ENCODE peak calls at places on chromosomes 4 and X, in four cellular contexts. H is PC-9, L is PC-3, N is GM23338. S is an unnamed sample.
A peak's percentile ranks its signal among the peaks of the same experiment; 100 is the strongest.

GRCh38 chr4:15956179-15956850 is 6.7 kb downstream of the FGFBP2 start:
- DNase-seq in L (peak; percentile 86), H (peak; percentile 66), N (peak; percentile 95), S (peak; percentile 84)

GRCh38 chr4:94430416-94430815 is 21.3 kb upstream of the PDLIM5 start:
- DNase-seq in L (no peak), N (no peak), H (no peak), S (no peak)

GRCh38 chrX:147738260-147738659 is 173.5 kb upstream of the FMR1 start:
- DNase-seq in H (no peak), N (no peak), L (no peak), S (no peak)

GRCh38 chr4:55181606-55182005 is 56.2 kb upstream of the KDR start:
- DNase-seq in H (no peak), L (peak; percentile 35), N (no peak), S (no peak)

GRCh38 chr4:106358899-106359298 is 9.7 kb downstream of the GIMD1 start:
- DNase-seq in H (no peak), L (peak; percentile 13), N (no peak), S (no peak)

GRCh38 chr4:13642163-13642562 is 14.6 kb upstream of the BOD1L1 start:
- DNase-seq in L (peak; percentile 35), H (no peak), N (no peak), S (no peak)

GRCh38 chr4:153345011-153345981 is 808 bp downstream of the MND1 start:
- DNase-seq in L (peak; percentile 50), H (peak; percentile 67), N (peak; percentile 84), S (peak; percentile 40)

GRCh38 chrX:130716822-130717405 is 186.1 kb downstream of the ENOX2 start:
- DNase-seq in N (no peak), L (peak; percentile 25), H (no peak), S (peak; percentile 19)

GRCh38 chr4:5755679-5756078 is 44.7 kb downstream of the EVC start:
- DNase-seq in H (no peak), L (no peak), N (no peak), S (no peak)

DNA sequence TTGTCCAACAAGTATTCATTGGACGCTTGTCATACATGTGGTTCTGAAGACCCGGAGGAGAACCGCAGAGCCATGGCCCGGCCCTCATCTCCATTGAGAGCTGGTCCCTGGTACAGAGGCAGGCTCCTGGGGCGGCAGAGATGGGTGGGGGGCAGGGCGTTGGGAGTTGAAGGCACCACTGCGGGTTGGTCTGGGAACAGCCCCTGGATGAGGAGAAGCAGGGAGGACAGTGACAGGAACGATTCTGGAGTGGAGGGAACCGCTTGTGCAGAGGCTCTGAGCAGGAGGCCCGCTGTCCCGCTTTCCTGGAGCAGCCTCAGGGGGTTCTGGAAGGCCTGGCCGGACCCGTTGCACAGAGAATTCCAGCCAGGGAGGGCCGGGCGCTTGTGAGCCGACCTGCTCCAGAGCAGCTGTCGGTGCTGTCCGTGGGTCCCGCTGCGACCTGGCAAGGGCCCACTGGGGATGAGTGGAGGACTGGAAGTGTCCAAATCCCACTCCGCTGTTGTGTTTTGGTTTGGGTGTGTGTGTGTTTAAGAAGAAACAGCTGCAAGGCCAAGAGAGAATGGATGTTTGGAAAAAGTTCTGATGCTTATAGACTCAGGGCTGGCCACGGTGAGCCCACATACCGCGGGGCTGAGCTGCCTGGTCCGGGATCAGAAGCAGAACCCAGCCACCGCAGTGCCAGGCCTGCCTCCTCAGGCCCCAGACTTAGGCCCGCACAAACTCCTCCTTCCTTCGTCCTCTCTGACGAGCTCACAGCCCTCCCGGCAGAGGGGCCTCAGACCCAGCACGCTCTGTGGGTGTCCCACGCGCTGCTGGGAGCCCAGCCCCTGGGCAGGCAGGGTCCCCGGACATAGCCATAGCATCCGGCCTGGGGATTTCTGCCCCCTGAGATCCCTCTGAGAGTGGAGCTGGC is 73.8 kb downstream of the HTRA3 start:
- DNase-seq in H (no peak), L (no peak), N (no peak), S (no peak)
- H3K9me2 ChIP-seq in H (no peaks in the 10 kb centered on the region), L (no peaks in the 10 kb centered on the region), N (no peaks in the 10 kb centered on the region), S (no peaks in the 10 kb centered on the region)

GRCh38 chrX:13711141-13711540 is 22.2 kb downstream of the RAB9A start:
- DNase-seq in N (no peak), H (no peak), L (no peak), S (no peak)
- H3K79me2 ChIP-seq in N (peaks cover 11% of the 10 kb centered on the region), H (peaks cover 4% of the 10 kb centered on the region), L (no peaks in the 10 kb centered on the region), S (peaks cover 16% of the 10 kb centered on the region)

DNA sequence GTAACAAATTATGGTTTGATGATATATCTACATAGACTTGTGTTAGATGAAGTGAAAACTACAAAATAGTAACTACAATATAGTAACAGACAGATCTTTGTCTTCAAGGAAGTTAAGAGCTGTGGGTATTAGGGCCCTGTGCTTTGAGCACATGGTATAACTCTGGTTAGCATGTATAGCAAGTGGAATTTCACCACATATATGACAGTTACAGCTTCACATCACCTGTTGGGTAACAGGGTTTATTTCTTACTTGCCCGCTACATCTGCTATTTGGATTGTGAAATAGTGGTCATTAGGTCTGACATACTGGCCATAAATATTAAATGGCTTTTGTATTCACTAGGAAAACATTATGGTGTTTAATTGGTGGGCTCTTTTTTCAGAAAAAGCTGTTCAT is 20.2 kb downstream of the OFD1 start:
- DNase-seq in N (no peak), H (no peak), L (no peak), S (no peak)
- H3K9me2 ChIP-seq in N (no peaks in the 10 kb centered on the region), H (no peaks in the 10 kb centered on the region), L (no peaks in the 10 kb centered on the region), S (no peaks in the 10 kb centered on the region)

DNA sequence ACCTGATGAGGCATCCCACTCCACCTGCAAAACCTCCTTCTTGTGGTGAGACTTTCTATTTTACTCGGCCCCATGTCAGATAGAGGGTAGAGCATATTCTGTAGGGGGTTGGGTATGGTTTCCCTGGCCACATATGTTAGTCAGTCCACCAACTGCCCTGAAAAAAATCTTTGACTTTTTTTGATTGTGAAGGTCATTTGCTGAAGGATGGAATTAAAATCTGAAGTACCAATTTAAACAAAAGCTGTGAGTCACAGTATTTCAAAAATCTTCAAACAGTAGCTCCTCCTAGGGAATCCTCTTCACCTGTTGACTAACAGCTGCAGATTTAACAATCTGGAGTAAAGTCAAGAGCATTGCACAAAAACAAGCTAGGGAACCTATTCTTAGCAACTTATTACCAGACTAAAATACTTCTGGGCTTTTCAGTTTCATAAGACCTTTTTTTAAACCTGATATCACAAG is 8.0 kb upstream of the CCDC110 start:
- DNase-seq in N (no peak), H (no peak), L (no peak), S (no peak)
- H3K79me2 ChIP-seq in N (no peaks in the 10 kb centered on the region), H (no peaks in the 10 kb centered on the region), L (no peaks in the 10 kb centered on the region), S (no peaks in the 10 kb centered on the region)

GRCh38 chrX:69234624-69235023 is 69.4 kb upstream of the PJA1 start:
- DNase-seq in L (no peak), N (no peak), H (no peak), S (no peak)

GRCh38 chrX:69229436-69229835 is 64.2 kb upstream of the PJA1 start:
- DNase-seq in H (no peak), L (peak; percentile 48), N (no peak), S (no peak)

GRCh38 chrX:69236641-69237040 is 71.4 kb upstream of the PJA1 start:
- DNase-seq in H (no peak), L (no peak), N (no peak), S (no peak)

GRCh38 chrX:69231903-69232302 is 66.7 kb upstream of the PJA1 start:
- DNase-seq in L (peak; percentile 32), N (no peak), H (no peak), S (no peak)

DNA sequence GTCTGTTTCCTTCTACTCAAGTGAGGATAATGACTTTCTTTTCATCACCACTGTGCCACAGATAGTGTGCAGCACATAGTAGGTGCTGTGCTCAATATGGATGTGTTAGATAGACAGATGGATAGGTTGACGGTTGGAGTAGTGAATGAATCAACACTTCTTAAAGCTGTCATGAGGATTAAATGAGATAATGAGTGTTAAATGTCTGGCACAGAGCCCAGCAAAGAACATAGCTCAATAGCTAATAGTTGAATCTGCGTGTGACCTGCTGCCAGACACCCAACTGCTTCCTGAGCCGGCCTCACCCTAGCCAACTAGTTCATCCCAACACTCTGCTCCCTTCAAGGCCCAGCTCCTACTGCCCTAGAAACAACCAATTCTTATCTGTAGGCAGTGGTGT is 67.7 kb upstream of the PJA1 start:
- DNase-seq in L (no peak), H (no peak), N (no peak), S (no peak)
- H3K9me2 ChIP-seq in L (no peaks in the 10 kb centered on the region), H (no peaks in the 10 kb centered on the region), N (no peaks in the 10 kb centered on the region), S (no peaks in the 10 kb centered on the region)

DNA sequence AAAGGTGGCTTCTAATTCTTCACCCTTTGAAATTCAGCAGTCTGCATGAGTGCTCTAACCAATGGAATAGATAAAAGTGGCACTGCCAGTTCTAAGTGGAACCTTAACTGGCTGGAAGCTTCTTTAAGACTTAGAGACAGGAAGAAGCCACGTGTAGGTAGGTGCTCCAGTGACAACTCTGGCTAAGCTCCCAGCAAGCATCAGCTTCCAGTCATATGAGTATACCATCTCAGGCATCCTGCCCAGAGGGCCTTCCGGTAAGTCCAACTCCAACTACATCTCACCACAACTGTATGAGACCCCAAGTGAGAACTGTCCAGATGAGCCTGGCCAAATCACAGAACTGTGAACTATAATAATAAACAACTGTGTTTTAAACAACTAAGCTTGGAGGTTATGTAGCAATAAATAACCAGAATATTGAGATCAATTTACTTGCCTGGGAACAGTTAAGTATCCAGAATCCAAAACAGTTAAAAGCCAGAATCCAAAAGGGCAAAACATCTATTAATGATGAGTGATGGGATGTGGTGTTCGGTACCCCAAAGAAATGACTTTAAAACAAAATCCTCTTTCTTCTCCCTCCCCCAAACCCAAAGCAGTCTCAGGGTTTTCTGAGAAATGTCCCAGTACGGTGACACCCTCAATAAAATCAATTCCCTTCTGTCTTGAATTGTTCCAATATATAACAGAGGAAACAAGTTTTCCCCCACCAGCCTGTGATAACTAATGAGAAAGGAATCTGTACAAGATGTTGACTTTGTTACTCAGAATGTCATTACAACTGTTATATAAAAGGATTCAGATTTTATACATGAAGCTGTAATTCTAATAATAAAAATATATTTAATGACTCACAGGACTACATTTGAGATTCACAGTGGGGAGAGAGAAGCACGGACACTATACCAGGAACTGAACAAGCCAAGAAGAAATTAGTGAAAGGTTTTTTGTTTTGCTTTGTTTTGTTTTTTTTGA is 4.2 kb downstream of the TSPAN5 start:
- DNase-seq in H (peak; percentile 90), L (peak; percentile 89), N (no peak), S (no peak)
- H3K79me2 ChIP-seq in H (peaks cover 80% of the 10 kb centered on the region), L (peaks cover 87% of the 10 kb centered on the region), N (peaks cover 82% of the 10 kb centered on the region), S (peaks cover 82% of the 10 kb centered on the region)

GRCh38 chr4:162458051-162458450 is 294.3 kb upstream of the FSTL5 start:
- DNase-seq in N (no peak), H (no peak), L (no peak), S (no peak)
- H3K9me2 ChIP-seq in N (no peaks in the 10 kb centered on the region), H (no peaks in the 10 kb centered on the region), L (no peaks in the 10 kb centered on the region), S (no peaks in the 10 kb centered on the region)

DNA sequence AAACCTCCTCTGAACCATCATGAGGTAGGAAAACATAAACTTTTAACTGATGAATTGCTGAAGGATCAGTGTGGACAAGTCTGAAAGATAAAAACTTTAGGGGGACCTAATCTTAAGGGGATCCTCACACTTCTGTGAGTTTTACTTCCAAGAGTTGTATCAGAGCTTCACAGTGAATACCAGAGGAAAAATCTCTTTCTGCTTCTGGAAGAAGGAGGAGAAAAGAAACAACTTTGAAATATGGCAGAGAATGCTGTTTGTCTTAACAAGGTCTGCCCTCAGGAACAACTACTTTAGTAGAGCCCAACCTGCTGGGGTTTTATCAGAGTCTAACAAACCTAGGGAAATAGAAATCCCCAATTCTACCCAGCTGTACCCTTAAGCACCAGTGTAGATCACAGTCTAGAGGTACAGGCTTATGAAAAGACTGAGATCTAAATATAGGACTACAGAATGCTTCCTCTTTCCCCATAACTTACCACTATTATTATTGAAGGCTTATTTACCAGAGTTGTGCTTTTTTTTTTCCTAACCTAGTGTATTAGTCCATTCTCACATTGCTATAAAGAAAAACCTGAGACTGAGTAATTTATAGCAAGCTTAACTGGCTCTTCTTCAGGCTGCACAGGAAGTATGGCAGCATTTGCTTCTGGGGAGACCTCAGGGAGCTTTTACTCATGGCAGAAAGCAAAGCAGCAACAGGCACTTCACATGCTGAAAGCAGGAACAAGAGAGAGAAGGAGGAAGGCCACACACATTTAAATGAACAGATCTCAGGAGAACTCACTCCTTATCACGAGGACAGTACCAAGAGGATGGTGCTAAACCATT is 167.9 kb downstream of the CAMK2D start:
- DNase-seq in H (no peak), L (no peak), N (no peak), S (no peak)
- H3K79me2 ChIP-seq in H (no peaks in the 10 kb centered on the region), L (no peaks in the 10 kb centered on the region), N (no peaks in the 10 kb centered on the region), S (peaks cover 40% of the 10 kb centered on the region)